ENCODE peak calls at places on chromosomes 11 and 22, in eight cellular contexts. One of them, this sample, is unnamed.

GRCh38 chr11:9201372-9202162 is 63.6 kb downstream of the DENND5A start:
- DNase-seq in activated CD4-positive, alpha-beta T cell treated with anti-CD3 and anti-CD28 coated beads for 24 hours: no peak
- DNase-seq in NAMALWA: no peak
- DNase-seq in osteocyte: no peak
- DNase-seq in fibroblast of pulmonary artery: no peak
- DNase-seq in stimulated activated CD4-positive, alpha-beta T cell treated with anti-CD3 and anti-CD28 coated beads, Interleukin-1b, Interleukin-23, amount 100 ng/mL, for 24 hours: no peak
- DNase-seq in lung: no peak
- DNase-seq in thoracic aorta: no peak
- DNase-seq in this sample: no peak

GRCh38 chr11:9760180-9760550 is 96.3 kb downstream of the SWAP70 start:
- DNase-seq in activated CD4-positive, alpha-beta T cell treated with anti-CD3 and anti-CD28 coated beads for 24 hours: no peak
- DNase-seq in NAMALWA: no peak
- DNase-seq in osteocyte: peak
- DNase-seq in fibroblast of pulmonary artery: peak
- DNase-seq in stimulated activated CD4-positive, alpha-beta T cell treated with anti-CD3 and anti-CD28 coated beads, Interleukin-1b, Interleukin-23, amount 100 ng/mL, for 24 hours: no peak
- DNase-seq in lung: peak
- DNase-seq in thoracic aorta: peak
- DNase-seq in this sample: peak

GRCh38 chr11:92266821-92267220 is 42.2 kb downstream of the FAT3 start:
- DNase-seq in activated CD4-positive, alpha-beta T cell treated with anti-CD3 and anti-CD28 coated beads for 24 hours: no peak
- DNase-seq in NAMALWA: no peak
- DNase-seq in osteocyte: no peak
- DNase-seq in fibroblast of pulmonary artery: no peak
- DNase-seq in stimulated activated CD4-positive, alpha-beta T cell treated with anti-CD3 and anti-CD28 coated beads, Interleukin-1b, Interleukin-23, amount 100 ng/mL, for 24 hours: no peak
- DNase-seq in lung: no peak
- DNase-seq in thoracic aorta: no peak
- DNase-seq in this sample: no peak

GRCh38 chr11:369336-370018 is at the start of gene B4GALNT4:
- DNase-seq in activated CD4-positive, alpha-beta T cell treated with anti-CD3 and anti-CD28 coated beads for 24 hours: peak
- DNase-seq in NAMALWA: no peak
- DNase-seq in osteocyte: peak
- DNase-seq in fibroblast of pulmonary artery: peak
- DNase-seq in stimulated activated CD4-positive, alpha-beta T cell treated with anti-CD3 and anti-CD28 coated beads, Interleukin-1b, Interleukin-23, amount 100 ng/mL, for 24 hours: no peak
- DNase-seq in lung: no peak
- DNase-seq in thoracic aorta: no peak
- DNase-seq in this sample: no peak

GRCh38 chr11:132184079-132184478 is 813.7 kb downstream of the NTM start:
- DNase-seq in activated CD4-positive, alpha-beta T cell treated with anti-CD3 and anti-CD28 coated beads for 24 hours: no peak
- DNase-seq in NAMALWA: no peak
- DNase-seq in osteocyte: no peak
- DNase-seq in fibroblast of pulmonary artery: no peak
- DNase-seq in stimulated activated CD4-positive, alpha-beta T cell treated with anti-CD3 and anti-CD28 coated beads, Interleukin-1b, Interleukin-23, amount 100 ng/mL, for 24 hours: no peak
- DNase-seq in lung: no peak
- DNase-seq in thoracic aorta: no peak
- DNase-seq in this sample: no peak

GRCh38 chr11:132248585-132248984 is 878.2 kb downstream of the NTM start:
- DNase-seq in activated CD4-positive, alpha-beta T cell treated with anti-CD3 and anti-CD28 coated beads for 24 hours: no peak
- DNase-seq in NAMALWA: no peak
- DNase-seq in osteocyte: no peak
- DNase-seq in fibroblast of pulmonary artery: no peak
- DNase-seq in stimulated activated CD4-positive, alpha-beta T cell treated with anti-CD3 and anti-CD28 coated beads, Interleukin-1b, Interleukin-23, amount 100 ng/mL, for 24 hours: no peak
- DNase-seq in lung: no peak
- DNase-seq in thoracic aorta: no peak
- DNase-seq in this sample: no peak

GRCh38 chr11:44894217-44894617 is 56.5 kb downstream of the TP53I11 start:
- DNase-seq in activated CD4-positive, alpha-beta T cell treated with anti-CD3 and anti-CD28 coated beads for 24 hours: peak
- DNase-seq in NAMALWA: peak
- DNase-seq in osteocyte: peak
- DNase-seq in fibroblast of pulmonary artery: peak
- DNase-seq in stimulated activated CD4-positive, alpha-beta T cell treated with anti-CD3 and anti-CD28 coated beads, Interleukin-1b, Interleukin-23, amount 100 ng/mL, for 24 hours: peak
- DNase-seq in lung: no peak
- DNase-seq in thoracic aorta: no peak
- DNase-seq in this sample: peak

GRCh38 chr11:14067686-14068085 is 105.2 kb downstream of the SPON1 start:
- DNase-seq in activated CD4-positive, alpha-beta T cell treated with anti-CD3 and anti-CD28 coated beads for 24 hours: no peak
- DNase-seq in NAMALWA: no peak
- DNase-seq in osteocyte: no peak
- DNase-seq in fibroblast of pulmonary artery: no peak
- DNase-seq in stimulated activated CD4-positive, alpha-beta T cell treated with anti-CD3 and anti-CD28 coated beads, Interleukin-1b, Interleukin-23, amount 100 ng/mL, for 24 hours: no peak
- DNase-seq in lung: no peak
- DNase-seq in thoracic aorta: no peak
- DNase-seq in this sample: no peak

GRCh38 chr22:26570864-26571525 is 18.9 kb downstream of the TPST2 start:
- DNase-seq in activated CD4-positive, alpha-beta T cell treated with anti-CD3 and anti-CD28 coated beads for 24 hours: no peak
- DNase-seq in NAMALWA: no peak
- DNase-seq in osteocyte: no peak
- DNase-seq in fibroblast of pulmonary artery: no peak
- DNase-seq in stimulated activated CD4-positive, alpha-beta T cell treated with anti-CD3 and anti-CD28 coated beads, Interleukin-1b, Interleukin-23, amount 100 ng/mL, for 24 hours: no peak
- DNase-seq in lung: no peak
- DNase-seq in thoracic aorta: no peak
- DNase-seq in this sample: no peak

GRCh38 chr11:94740975-94741707 is 27.0 kb upstream of the AMOTL1 start:
- DNase-seq in activated CD4-positive, alpha-beta T cell treated with anti-CD3 and anti-CD28 coated beads for 24 hours: no peak
- DNase-seq in NAMALWA: peak
- DNase-seq in osteocyte: no peak
- DNase-seq in fibroblast of pulmonary artery: peak
- DNase-seq in stimulated activated CD4-positive, alpha-beta T cell treated with anti-CD3 and anti-CD28 coated beads, Interleukin-1b, Interleukin-23, amount 100 ng/mL, for 24 hours: no peak
- DNase-seq in lung: no peak
- DNase-seq in thoracic aorta: no peak
- DNase-seq in this sample: peak

This sample was measured in choroid plexus epithelial cell.